ENCODE peak calls at places on chromosomes 1 and 21, in ten cellular contexts. One of them, this sample, is unnamed.

GRCh38 chr1:29439615-29440014 is 203.3 kb downstream of the PTPRU start:
- DNase-seq in psoas muscle: no peak
- DNase-seq in heart left ventricle: no peak
- DNase-seq in fibroblast of lung: no peak
- DNase-seq in AG04450: no peak
- DNase-seq in cardiac fibroblast: no peak
- DNase-seq in upper lobe of right lung: no peak
- DNase-seq in mammary epithelial cell: no peak
- DNase-seq in K562: no peak
- DNase-seq in AG09309: no peak
- DNase-seq in this sample: no peak

GRCh38 chr1:223748405-223748772 is 36.0 kb downstream of the CAPN2 start:
- DNase-seq in psoas muscle: no peak
- DNase-seq in heart left ventricle: no peak
- DNase-seq in fibroblast of lung: peak; percentile 86
- DNase-seq in AG04450: no peak
- DNase-seq in cardiac fibroblast: peak; percentile 73
- DNase-seq in upper lobe of right lung: no peak
- DNase-seq in mammary epithelial cell: no peak
- DNase-seq in K562: no peak
- DNase-seq in AG09309: no peak
- DNase-seq in this sample: no peak

GRCh38 chr1:27400035-27400962 is 7.9 kb downstream of the GPR3 start:
- DNase-seq in psoas muscle: no peak
- DNase-seq in heart left ventricle: no peak
- DNase-seq in fibroblast of lung: no peak
- DNase-seq in AG04450: no peak
- DNase-seq in cardiac fibroblast: peak; percentile 45
- DNase-seq in upper lobe of right lung: no peak
- DNase-seq in mammary epithelial cell: no peak
- DNase-seq in K562: no peak
- DNase-seq in AG09309: no peak
- DNase-seq in this sample: no peak

GRCh38 chr1:11595287-11595686 is 58.9 kb downstream of the FBXO2 start:
- DNase-seq in psoas muscle: no peak
- DNase-seq in heart left ventricle: no peak
- DNase-seq in fibroblast of lung: no peak
- DNase-seq in AG04450: no peak
- DNase-seq in cardiac fibroblast: no peak
- DNase-seq in upper lobe of right lung: no peak
- DNase-seq in mammary epithelial cell: no peak
- DNase-seq in K562: no peak
- DNase-seq in AG09309: no peak
- DNase-seq in this sample: no peak

GRCh38 chr1:212949771-212950170 is 570 bp upstream of the VASH2 start:
- DNase-seq in psoas muscle: no peak
- DNase-seq in heart left ventricle: no peak
- DNase-seq in fibroblast of lung: no peak
- DNase-seq in AG04450: no peak
- DNase-seq in cardiac fibroblast: no peak
- DNase-seq in upper lobe of right lung: no peak
- DNase-seq in mammary epithelial cell: no peak
- DNase-seq in K562: no peak
- DNase-seq in AG09309: no peak
- DNase-seq in this sample: no peak

GRCh38 chr1:239742416-239743109 is 349.1 kb upstream of the FMN2 start:
- DNase-seq in psoas muscle: no peak
- DNase-seq in heart left ventricle: no peak
- DNase-seq in fibroblast of lung: no peak
- DNase-seq in AG04450: no peak
- DNase-seq in cardiac fibroblast: no peak
- DNase-seq in upper lobe of right lung: no peak
- DNase-seq in mammary epithelial cell: no peak
- DNase-seq in K562: no peak
- DNase-seq in AG09309: no peak
- DNase-seq in this sample: no peak

GRCh38 chr1:116769561-116769977 is 15.3 kb downstream of the CD2 start:
- DNase-seq in psoas muscle: no peak
- DNase-seq in heart left ventricle: no peak
- DNase-seq in fibroblast of lung: no peak
- DNase-seq in AG04450: no peak
- DNase-seq in cardiac fibroblast: peak; percentile 32
- DNase-seq in upper lobe of right lung: no peak
- DNase-seq in mammary epithelial cell: peak; percentile 73
- DNase-seq in K562: no peak
- DNase-seq in AG09309: no peak
- DNase-seq in this sample: no peak

GRCh38 chr1:10736623-10737267 is 59.7 kb downstream of the CASZ1 start:
- DNase-seq in psoas muscle: no peak
- DNase-seq in heart left ventricle: no peak
- DNase-seq in fibroblast of lung: no peak
- DNase-seq in AG04450: no peak
- DNase-seq in cardiac fibroblast: no peak
- DNase-seq in upper lobe of right lung: peak; percentile 88
- DNase-seq in mammary epithelial cell: no peak
- DNase-seq in K562: no peak
- DNase-seq in AG09309: no peak
- DNase-seq in this sample: no peak

GRCh38 chr1:231062500-231063270 is 22.6 kb upstream of the FAM89A start:
- DNase-seq in psoas muscle: no peak
- DNase-seq in heart left ventricle: no peak
- DNase-seq in fibroblast of lung: peak; percentile 28
- DNase-seq in AG04450: no peak
- DNase-seq in cardiac fibroblast: no peak
- DNase-seq in upper lobe of right lung: no peak
- DNase-seq in mammary epithelial cell: no peak
- DNase-seq in K562: no peak
- DNase-seq in AG09309: no peak
- DNase-seq in this sample: no peak

DNA sequence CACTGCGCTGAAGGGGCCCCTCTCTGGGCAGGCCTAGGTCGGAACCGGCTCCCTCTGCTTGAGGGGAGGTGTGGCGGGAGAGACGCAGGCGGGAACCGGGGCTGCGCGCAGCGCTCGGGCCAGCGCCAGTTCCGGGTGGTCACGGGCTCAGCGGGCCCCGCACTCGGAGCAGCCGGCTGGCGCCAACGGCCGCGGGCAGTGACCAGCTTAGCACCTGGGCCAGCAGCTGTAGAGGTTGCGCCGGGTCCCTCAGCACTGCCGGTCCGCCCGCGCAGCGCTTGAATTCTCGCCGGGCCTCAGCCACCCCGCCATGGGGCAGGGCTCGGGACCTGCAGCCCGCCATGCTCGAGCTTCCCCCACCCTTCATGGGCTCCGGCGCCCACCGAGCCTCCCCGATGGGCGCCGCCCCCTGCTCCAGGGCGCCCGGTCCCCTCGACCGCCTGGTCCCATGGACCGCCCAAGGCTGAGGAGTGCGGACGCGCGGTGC is 254.6 kb downstream of the COL11A1 start:
- DNase-seq in psoas muscle: no peak
- DNase-seq in heart left ventricle: no peak
- DNase-seq in fibroblast of lung: no peak
- DNase-seq in AG04450: no peak
- DNase-seq in cardiac fibroblast: no peak
- DNase-seq in upper lobe of right lung: no peak
- DNase-seq in mammary epithelial cell: no peak
- DNase-seq in K562: no peak
- DNase-seq in AG09309: no peak
- DNase-seq in this sample: no peak
- TF ChIP-seq CTCF in psoas muscle: no peak
- TF ChIP-seq CTCF in heart left ventricle: no peak
- TF ChIP-seq CTCF in fibroblast of lung: no peak
- TF ChIP-seq CTCF in AG04450: no peak
- TF ChIP-seq CTCF in cardiac fibroblast: no peak
- TF ChIP-seq CTCF in upper lobe of right lung: no peak
- TF ChIP-seq CTCF in mammary epithelial cell: no peak
- TF ChIP-seq CTCF in K562: no peak
- TF ChIP-seq CTCF in AG09309: no peak
- TF ChIP-seq CTCF in this sample: no peak

DNA sequence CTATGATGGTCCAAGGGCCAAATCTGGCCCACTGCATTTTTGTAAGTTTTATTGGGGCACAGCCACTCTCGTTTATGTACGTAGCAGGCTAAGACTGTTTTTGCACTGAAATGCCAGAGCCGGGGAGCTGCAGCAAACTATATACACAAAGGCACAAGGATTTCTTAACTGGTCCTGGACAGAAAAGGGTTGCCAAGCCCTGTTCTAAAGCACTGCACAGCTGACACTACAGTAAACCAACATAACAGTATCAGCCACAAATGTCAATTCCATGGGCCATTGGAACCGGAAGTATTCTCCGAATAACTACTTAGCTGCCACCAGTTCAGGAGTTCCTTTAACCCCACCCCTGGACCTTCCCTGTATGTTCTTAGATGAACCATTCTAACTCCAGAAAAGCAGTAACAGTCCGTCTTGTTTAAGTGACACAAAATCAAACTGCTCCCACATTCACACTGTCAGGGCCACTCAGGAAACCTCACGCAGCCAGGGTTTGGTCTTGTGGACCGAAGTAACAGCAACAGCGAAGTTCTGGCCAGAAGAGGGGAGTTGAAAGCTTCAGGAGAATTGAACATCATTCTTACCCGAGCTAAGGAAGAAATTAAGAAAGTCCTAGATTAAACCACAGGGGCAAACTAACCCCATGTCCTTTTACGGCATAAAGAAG is 49.1 kb downstream of the COQ8A start:
- DNase-seq in psoas muscle: no peak
- DNase-seq in heart left ventricle: no peak
- DNase-seq in fibroblast of lung: no peak
- DNase-seq in AG04450: no peak
- DNase-seq in cardiac fibroblast: no peak
- DNase-seq in upper lobe of right lung: no peak
- DNase-seq in mammary epithelial cell: no peak
- DNase-seq in K562: no peak
- DNase-seq in AG09309: no peak
- DNase-seq in this sample: no peak
- H3K4me3 ChIP-seq in psoas muscle: no peak overlapping the region
- H3K4me3 ChIP-seq in heart left ventricle: no peak overlapping the region
- H3K4me3 ChIP-seq in fibroblast of lung: no peak overlapping the region
- H3K4me3 ChIP-seq in AG04450: no peak overlapping the region
- H3K4me3 ChIP-seq in cardiac fibroblast: no peak overlapping the region
- H3K4me3 ChIP-seq in upper lobe of right lung: no peak overlapping the region
- H3K4me3 ChIP-seq in mammary epithelial cell: no peak overlapping the region
- H3K4me3 ChIP-seq in K562: no peak overlapping the region
- H3K4me3 ChIP-seq in AG09309: no peak overlapping the region
- H3K4me3 ChIP-seq in this sample: no peak overlapping the region

DNA sequence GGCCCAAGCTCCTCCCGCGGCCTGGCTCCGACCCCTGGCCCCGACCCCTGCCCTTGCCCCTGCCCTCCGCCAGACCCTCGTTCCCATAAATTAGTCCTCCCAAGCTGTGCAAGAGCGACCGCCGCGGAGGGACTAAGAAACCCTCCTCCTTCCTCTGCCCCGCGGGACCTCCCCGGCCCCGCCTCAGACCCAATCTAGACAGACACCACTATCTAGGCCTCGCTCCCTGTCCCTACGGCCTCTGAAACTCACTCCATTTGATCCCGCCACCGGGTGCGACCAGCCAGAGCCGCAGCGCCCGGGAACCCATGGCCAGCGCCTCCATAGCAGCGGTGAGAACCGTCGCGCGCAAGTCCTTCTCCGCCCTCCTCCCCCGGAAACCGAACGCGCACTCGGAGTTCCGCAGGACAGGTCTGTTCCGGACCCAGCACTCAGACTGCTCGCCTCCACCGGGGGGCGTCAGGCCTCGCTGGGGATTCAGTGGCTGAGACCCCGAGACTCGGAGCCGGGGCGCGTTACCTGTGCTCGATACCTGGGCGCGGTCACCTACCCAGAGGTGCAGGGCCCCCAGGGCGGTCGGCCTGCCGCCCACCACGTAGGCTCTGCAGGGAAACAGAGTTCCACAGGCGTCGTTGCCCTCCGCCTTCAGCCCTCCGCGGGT is at the start of gene MRPL39:
- DNase-seq in psoas muscle: peak; percentile 85
- DNase-seq in heart left ventricle: peak; percentile 92
- DNase-seq in fibroblast of lung: peak; percentile 91
- DNase-seq in AG04450: peak; percentile 77
- DNase-seq in cardiac fibroblast: peak; percentile 93
- DNase-seq in upper lobe of right lung: peak; percentile 95
- DNase-seq in mammary epithelial cell: peak; percentile 84
- DNase-seq in K562: peak; percentile 94
- DNase-seq in AG09309: peak; percentile 60
- DNase-seq in this sample: peak; percentile 56
- TF ChIP-seq CTCF in psoas muscle: peak; percentile 54
- TF ChIP-seq CTCF in heart left ventricle: peak; percentile 42
- TF ChIP-seq CTCF in fibroblast of lung: peak; percentile 78
- TF ChIP-seq CTCF in AG04450: peak; percentile 77
- TF ChIP-seq CTCF in cardiac fibroblast: peak; percentile 77
- TF ChIP-seq CTCF in upper lobe of right lung: peak; percentile 52
- TF ChIP-seq CTCF in mammary epithelial cell: peak; percentile 43
- TF ChIP-seq CTCF in K562: peak; percentile 72
- TF ChIP-seq CTCF in AG09309: peak; percentile 75
- TF ChIP-seq CTCF in this sample: peak; percentile 65

GRCh38 chr1:181062800-181063428 is 25.6 kb upstream of the IER5 start:
- DNase-seq in psoas muscle: peak; percentile 39
- DNase-seq in heart left ventricle: no peak
- DNase-seq in fibroblast of lung: peak; percentile 67
- DNase-seq in AG04450: peak; percentile 39
- DNase-seq in cardiac fibroblast: peak; percentile 19
- DNase-seq in upper lobe of right lung: no peak
- DNase-seq in mammary epithelial cell: no peak
- DNase-seq in K562: no peak
- DNase-seq in AG09309: peak; percentile 67
- DNase-seq in this sample: peak; percentile 52
- H3K4me3 ChIP-seq in psoas muscle: peak overlapping the region; percentile 54
- H3K4me3 ChIP-seq in heart left ventricle: no peak overlapping the region
- H3K4me3 ChIP-seq in fibroblast of lung: peak overlapping the region; percentile 28
- H3K4me3 ChIP-seq in AG04450: no peak overlapping the region
- H3K4me3 ChIP-seq in cardiac fibroblast: no peak overlapping the region
- H3K4me3 ChIP-seq in upper lobe of right lung: no peak overlapping the region
- H3K4me3 ChIP-seq in mammary epithelial cell: no peak overlapping the region
- H3K4me3 ChIP-seq in K562: no peak overlapping the region
- H3K4me3 ChIP-seq in AG09309: no peak overlapping the region
- H3K4me3 ChIP-seq in this sample: no peak overlapping the region